ENCODE peak calls at places on chromosomes 11 and 22, in four cellular contexts. G is iris pigment epithelial cell, S is GM19239, K is IMR-90. E is an unnamed sample.

GRCh38 chr22:20422965-20423635 is 14.5 kb downstream of the SCARF2 start:
- DNase-seq in S (no peak), K (no peak), G (no peak), E (peak; percentile 84)

GRCh38 chr11:132895340-132895739 is 637.0 kb downstream of the OPCML start:
- DNase-seq in S (no peak), G (peak; percentile 61), K (peak; percentile 96), E (no peak)

GRCh38 chr11:35167451-35167954 is 28.5 kb downstream of the CD44 start:
- DNase-seq in G (peak; percentile 63), K (no peak), S (no peak), E (peak; percentile 89)

GRCh38 chr11:58286249-58286648 is 18.2 kb upstream of the OR10W1 start:
- DNase-seq in G (peak; percentile 52), K (peak; percentile 60), S (peak; percentile 16), E (peak; percentile 4)

GRCh38 chr22:50244420-50245213 is at the start of gene TUBGCP6:
- DNase-seq in G (peak; percentile 95), S (peak; percentile 92), K (peak; percentile 91), E (peak; percentile 88)

GRCh38 chr11:19615503-19615902 is 97.1 kb upstream of the NAV2 start:
- DNase-seq in S (no peak), G (no peak), K (no peak), E (no peak)

GRCh38 chr22:36819112-36819511 is 2.3 kb upstream of the PVALB start:
- DNase-seq in S (no peak), G (no peak), K (no peak), E (no peak)

GRCh38 chr11:85941380-85941973 is 86.3 kb downstream of the CCDC83 start:
- DNase-seq in S (peak; percentile 43), K (peak; percentile 74), G (peak; percentile 73), E (peak; percentile 69)

GRCh38 chr11:102523887-102524286 is 6.7 kb downstream of the MMP7 start:
- DNase-seq in S (no peak), G (no peak), K (no peak), E (no peak)

GRCh38 chr22:30422481-30423295 is 2.9 kb upstream of the MTFP1 start:
- DNase-seq in S (no peak), K (peak; percentile 95), G (peak; percentile 97), E (peak; percentile 90)

GRCh38 chr22:19775496-19776325 is 15.1 kb downstream of the TBX1 start:
- DNase-seq in S (no peak), G (no peak), K (no peak), E (no peak)

GRCh38 chr22:37742374-37743092 is 45.7 kb downstream of the TRIOBP start:
- DNase-seq in S (no peak), G (peak; percentile 91), K (peak; percentile 91), E (peak; percentile 81)

GRCh38 chr11:22828373-22828772 is 1.2 kb downstream of the SVIP start:
- DNase-seq in S (no peak), K (no peak), G (no peak), E (no peak)

GRCh38 chr11:94563176-94563847 is 3.9 kb upstream of the PIWIL4 start:
- DNase-seq in S (no peak), K (peak; percentile 77), G (peak; percentile 75), E (peak; percentile 48)

GRCh38 chr11:60984616-60985015 is 13.1 kb downstream of the CD6 start:
- DNase-seq in G (no peak), S (no peak), K (no peak), E (no peak)

GRCh38 chr22:20957118-20957690 is 9.9 kb upstream of the AIFM3 start:
- DNase-seq in G (peak; percentile 18), S (no peak), K (no peak), E (no peak)

GRCh38 chr22:46057206-46057605 is 80.2 kb upstream of the WNT7B start:
- DNase-seq in G (no peak), K (no peak), S (no peak), E (no peak)

GRCh38 chr22:39214383-39215069 is 30.3 kb downstream of the PDGFB start:
- DNase-seq in K (peak; percentile 36), G (peak; percentile 51), S (no peak), E (no peak)

GRCh38 chr11:120511804-120512726 is 517 bp downstream of the GRIK4 start:
- DNase-seq in K (no peak), G (no peak), S (no peak), E (no peak)

GRCh38 chr11:70625921-70626518 is 227.7 kb downstream of the CTTN start:
- DNase-seq in G (no peak), S (no peak), K (no peak), E (no peak)

GRCh38 chr11:62547691-62548281 is 1.2 kb upstream of the AHNAK start:
- DNase-seq in K (no peak), S (no peak), G (no peak), E (no peak)

GRCh38 chr11:124543145-124543544 is 309 bp downstream of the OR8B12 start:
- DNase-seq in S (no peak), K (no peak), G (no peak), E (no peak)

GRCh38 chr11:134017773-134018430 is 51.0 kb upstream of the JAM3 start:
- DNase-seq in G (no peak), S (no peak), K (no peak), E (no peak)

E was measured in fibroblast of gingiva.